ENCODE peak calls at places on chromosomes 1 and 21, in six cellular contexts. One of them, this sample, is unnamed.

GRCh38 chr1:215081566-215082531 is 688 bp upstream of the KCNK2 start:
- DNase-seq in neuronal stem cell: peak
- DNase-seq in H1: no peak
- DNase-seq in mesenchymal stem cell: peak
- DNase-seq in mesendoderm: peak
- DNase-seq in H9: peak
- DNase-seq in this sample: peak

GRCh38 chr1:201053155-201053860 is 29.8 kb upstream of the KIF21B start:
- DNase-seq in neuronal stem cell: no peak
- DNase-seq in H1: no peak
- DNase-seq in mesenchymal stem cell: no peak
- DNase-seq in mesendoderm: peak
- DNase-seq in H9: peak
- DNase-seq in this sample: no peak

GRCh38 chr1:53732409-53732808 is 6.6 kb downstream of the GLIS1 start:
- DNase-seq in neuronal stem cell: no peak
- DNase-seq in H1: no peak
- DNase-seq in mesenchymal stem cell: no peak
- DNase-seq in mesendoderm: no peak
- DNase-seq in H9: no peak
- DNase-seq in this sample: no peak

GRCh38 chr1:2233997-2234761 is 6.1 kb downstream of the SKI start:
- DNase-seq in neuronal stem cell: no peak
- DNase-seq in H1: no peak
- DNase-seq in mesenchymal stem cell: peak
- DNase-seq in mesendoderm: no peak
- DNase-seq in H9: peak
- DNase-seq in this sample: peak

GRCh38 chr1:244953865-244954264 is 89.5 kb upstream of the HNRNPU start:
- DNase-seq in neuronal stem cell: no peak
- DNase-seq in H1: no peak
- DNase-seq in mesenchymal stem cell: no peak
- DNase-seq in mesendoderm: no peak
- DNase-seq in H9: no peak
- DNase-seq in this sample: no peak

GRCh38 chr1:212671342-212672031 is 28.2 kb downstream of the BATF3 start:
- DNase-seq in neuronal stem cell: no peak
- DNase-seq in H1: no peak
- DNase-seq in mesenchymal stem cell: peak
- DNase-seq in mesendoderm: peak
- DNase-seq in H9: peak
- DNase-seq in this sample: peak

GRCh38 chr1:38992450-38993111 is 1.5 kb downstream of the AKIRIN1 start:
- DNase-seq in neuronal stem cell: no peak
- DNase-seq in H1: no peak
- DNase-seq in mesenchymal stem cell: no peak
- DNase-seq in mesendoderm: peak
- DNase-seq in H9: no peak
- DNase-seq in this sample: no peak

GRCh38 chr1:110055493-110056283 is 14.8 kb downstream of the ALX3 start:
- DNase-seq in neuronal stem cell: no peak
- DNase-seq in H1: no peak
- DNase-seq in mesenchymal stem cell: no peak
- DNase-seq in mesendoderm: no peak
- DNase-seq in H9: no peak
- DNase-seq in this sample: peak

GRCh38 chr1:1198423-1199140 is 7.8 kb downstream of the TNFRSF18 start:
- DNase-seq in neuronal stem cell: no peak
- DNase-seq in H1: no peak
- DNase-seq in mesenchymal stem cell: no peak
- DNase-seq in mesendoderm: no peak
- DNase-seq in H9: peak
- DNase-seq in this sample: no peak

GRCh38 chr1:45205910-45206721 is at the start of gene ZSWIM5:
- DNase-seq in neuronal stem cell: peak
- DNase-seq in H1: no peak
- DNase-seq in mesenchymal stem cell: peak
- DNase-seq in mesendoderm: peak
- DNase-seq in H9: peak
- DNase-seq in this sample: peak

GRCh38 chr21:26116456-26117011 is 54.0 kb downstream of the APP start:
- DNase-seq in neuronal stem cell: no peak
- DNase-seq in H1: no peak
- DNase-seq in mesenchymal stem cell: no peak
- DNase-seq in mesendoderm: peak
- DNase-seq in H9: no peak
- DNase-seq in this sample: peak

GRCh38 chr1:231387770-231388669 is 34.1 kb downstream of the EGLN1 start:
- DNase-seq in neuronal stem cell: no peak
- DNase-seq in H1: no peak
- DNase-seq in mesenchymal stem cell: peak
- DNase-seq in mesendoderm: no peak
- DNase-seq in H9: no peak
- DNase-seq in this sample: peak

GRCh38 chr1:78641558-78641957 is 8.1 kb upstream of the IFI44 start:
- DNase-seq in neuronal stem cell: no peak
- DNase-seq in H1: no peak
- DNase-seq in mesenchymal stem cell: no peak
- DNase-seq in mesendoderm: no peak
- DNase-seq in H9: no peak
- DNase-seq in this sample: no peak

GRCh38 chr1:30412241-30413110 is 310.9 kb downstream of the MATN1 start:
- DNase-seq in neuronal stem cell: no peak
- DNase-seq in H1: no peak
- DNase-seq in mesenchymal stem cell: no peak
- DNase-seq in mesendoderm: no peak
- DNase-seq in H9: peak
- DNase-seq in this sample: no peak

GRCh38 chr1:153527023-153527724 is 8.6 kb downstream of the S100A6 start:
- DNase-seq in neuronal stem cell: no peak
- DNase-seq in H1: no peak
- DNase-seq in mesenchymal stem cell: no peak
- DNase-seq in mesendoderm: peak
- DNase-seq in H9: peak
- DNase-seq in this sample: peak

GRCh38 chr1:27957655-27958054 is 2.1 kb upstream of the XKR8 start:
- DNase-seq in neuronal stem cell: no peak
- DNase-seq in H1: no peak
- DNase-seq in mesenchymal stem cell: no peak
- DNase-seq in mesendoderm: no peak
- DNase-seq in H9: no peak
- DNase-seq in this sample: no peak

GRCh38 chr1:212718499-212718898 is 18.9 kb upstream of the BATF3 start:
- DNase-seq in neuronal stem cell: no peak
- DNase-seq in H1: no peak
- DNase-seq in mesenchymal stem cell: peak
- DNase-seq in mesendoderm: peak
- DNase-seq in H9: no peak
- DNase-seq in this sample: peak

GRCh38 chr1:159838715-159839114 is 12.0 kb downstream of the SLAMF8 start:
- DNase-seq in neuronal stem cell: no peak
- DNase-seq in H1: no peak
- DNase-seq in mesenchymal stem cell: no peak
- DNase-seq in mesendoderm: no peak
- DNase-seq in H9: no peak
- DNase-seq in this sample: no peak
- H3K4me2 ChIP-seq in neuronal stem cell: no peak
- H3K4me2 ChIP-seq in H1: no peak
- H3K4me2 ChIP-seq in mesenchymal stem cell: no peak
- H3K4me2 ChIP-seq in mesendoderm: no peak
- H3K4me2 ChIP-seq in H9: no peak
- H3K4me2 ChIP-seq in this sample: no peak

GRCh38 chr1:208243522-208243850 is 698 bp downstream of the PLXNA2 start:
- DNase-seq in neuronal stem cell: no peak
- DNase-seq in H1: no peak
- DNase-seq in mesenchymal stem cell: no peak
- DNase-seq in mesendoderm: no peak
- DNase-seq in H9: no peak
- DNase-seq in this sample: no peak

GRCh38 chr1:208244584-208244916 is 366 bp upstream of the PLXNA2 start:
- DNase-seq in neuronal stem cell: no peak
- DNase-seq in H1: no peak
- DNase-seq in mesenchymal stem cell: no peak
- DNase-seq in mesendoderm: no peak
- DNase-seq in H9: no peak
- DNase-seq in this sample: no peak

GRCh38 chr1:208242829-208243521 is 1.2 kb downstream of the PLXNA2 start:
- DNase-seq in neuronal stem cell: no peak
- DNase-seq in H1: no peak
- DNase-seq in mesenchymal stem cell: no peak
- DNase-seq in mesendoderm: no peak
- DNase-seq in H9: no peak
- DNase-seq in this sample: no peak

GRCh38 chr1:208245185-208245705 is 1.1 kb upstream of the PLXNA2 start:
- DNase-seq in neuronal stem cell: peak
- DNase-seq in H1: no peak
- DNase-seq in mesenchymal stem cell: peak
- DNase-seq in mesendoderm: peak
- DNase-seq in H9: peak
- DNase-seq in this sample: peak

GRCh38 chr1:208243851-208244583 is at the start of gene PLXNA2:
- DNase-seq in neuronal stem cell: peak
- DNase-seq in H1: no peak
- DNase-seq in mesenchymal stem cell: peak
- DNase-seq in mesendoderm: peak
- DNase-seq in H9: peak
- DNase-seq in this sample: peak
- H3K4ac ChIP-seq in neuronal stem cell: no peak
- H3K4ac ChIP-seq in H1: no peak
- H3K4ac ChIP-seq in mesenchymal stem cell: peak
- H3K4ac ChIP-seq in mesendoderm: peak
- H3K4ac ChIP-seq in H9: no peak
- H3K4ac ChIP-seq in this sample: no peak

DNA sequence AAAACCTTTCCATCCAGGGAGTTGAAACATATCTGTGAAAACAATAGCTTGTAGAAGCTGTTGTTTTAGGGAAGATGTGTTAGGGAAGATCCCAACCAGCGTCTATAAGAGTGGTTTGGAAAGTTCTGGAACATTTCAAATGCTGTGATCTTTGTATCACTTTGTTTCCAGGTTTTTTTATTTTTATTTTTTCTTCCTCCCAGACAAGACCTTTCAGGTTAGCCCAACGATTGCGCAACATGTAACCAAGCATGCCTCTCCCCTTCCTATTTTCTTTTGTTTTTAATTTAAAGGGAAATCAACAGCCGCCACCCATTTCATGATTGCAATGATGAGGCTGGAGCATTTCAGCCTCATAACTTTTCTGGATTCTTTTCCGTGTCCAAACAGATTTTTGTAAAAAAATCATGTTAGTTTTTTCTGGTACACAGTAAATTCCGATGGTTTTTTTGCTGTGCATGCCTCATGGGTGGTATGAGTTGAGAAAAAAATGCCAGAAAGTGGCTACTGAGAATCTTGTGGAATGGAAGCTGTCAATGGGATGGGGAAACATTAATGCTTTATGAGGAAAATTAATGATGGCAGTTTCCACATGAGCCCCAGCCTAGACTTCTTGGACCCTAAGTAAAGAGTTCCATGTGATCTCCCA is 109.3 kb downstream of the RUNX1 start:
- DNase-seq in neuronal stem cell: no peak
- DNase-seq in H1: no peak
- DNase-seq in mesenchymal stem cell: no peak
- DNase-seq in mesendoderm: no peak
- DNase-seq in H9: no peak
- DNase-seq in this sample: no peak
- H2BK15ac ChIP-seq in neuronal stem cell: no peak
- H2BK15ac ChIP-seq in H1: no peak
- H2BK15ac ChIP-seq in mesenchymal stem cell: no peak
- H2BK15ac ChIP-seq in mesendoderm: no peak
- H2BK15ac ChIP-seq in H9: no peak
- H2BK15ac ChIP-seq in this sample: no peak

DNA sequence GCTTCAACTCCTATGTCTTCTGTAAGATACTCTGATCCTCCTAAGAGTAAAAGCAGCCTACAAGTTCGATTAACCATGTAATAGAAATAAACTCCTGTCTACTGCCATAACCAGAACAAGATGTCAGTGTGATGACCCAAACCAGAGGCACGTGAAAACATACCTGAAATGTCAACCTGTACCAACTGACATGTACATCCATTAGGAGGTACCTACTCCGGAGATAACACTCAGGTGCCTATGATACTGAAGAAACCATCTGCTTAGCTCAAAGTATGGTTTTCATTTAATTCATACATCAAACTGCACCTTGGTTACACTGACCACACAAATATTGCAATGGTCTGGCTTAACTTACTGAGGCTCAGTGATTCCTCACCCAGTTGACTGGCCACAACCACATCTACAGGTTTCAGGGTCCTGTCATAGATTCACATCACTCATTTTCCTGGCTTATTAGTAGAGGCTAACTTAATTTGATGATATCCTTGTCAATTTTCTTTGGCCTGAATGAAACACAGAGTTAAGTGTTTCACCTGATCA is 4.4 kb downstream of the ITPKB start:
- DNase-seq in neuronal stem cell: no peak
- DNase-seq in H1: no peak
- DNase-seq in mesenchymal stem cell: no peak
- DNase-seq in mesendoderm: no peak
- DNase-seq in H9: no peak
- DNase-seq in this sample: no peak
- H3K4me2 ChIP-seq in neuronal stem cell: no peak
- H3K4me2 ChIP-seq in H1: no peak
- H3K4me2 ChIP-seq in mesenchymal stem cell: no peak
- H3K4me2 ChIP-seq in mesendoderm: no peak
- H3K4me2 ChIP-seq in H9: no peak
- H3K4me2 ChIP-seq in this sample: no peak